ENCODE peak calls at places on chromosomes 4 and X, in six cellular contexts. D is H9, S is heart right ventricle, C is mucosa of descending colon, O is left ventricle myocardium inferior, H is right lobe of liver. Q is an unnamed sample. For H3K9me3, the result is how much of the 10 kb centered on the place peaks cover.

GRCh38 chr4:180500146-180500545 is 1743.1 kb upstream of the TENM3 start:
- DNase-seq in D (no peak), S (no peak), O (no peak), H (no peak), C (no peak), Q (no peak)

GRCh38 chr4:119152741-119153140 is 17.1 kb downstream of the MYOZ2 start:
- DNase-seq in D (no peak), O (no peak), S (no peak), C (no peak), H (no peak), Q (no peak)

GRCh38 chrX:100750901-100751300 is 19.0 kb upstream of the SYTL4 start:
- DNase-seq in O (no peak), D (no peak), C (no peak), S (no peak), H (no peak), Q (no peak)

GRCh38 chrX:16722481-16722880 is 3.1 kb downstream of the SYAP1 start:
- DNase-seq in S (no peak), H (no peak), C (no peak), D (no peak), O (no peak), Q (no peak)

GRCh38 chrX:49155243-49155899 is 7.2 kb upstream of the MAGIX start:
- DNase-seq in S (no peak), H (no peak), D (peak), O (no peak), C (no peak), Q (no peak)

GRCh38 chrX:132669142-132669541 is 180.3 kb upstream of the MBNL3 start:
- DNase-seq in D (no peak), H (no peak), S (no peak), O (no peak), C (no peak), Q (no peak)

GRCh38 chr4:76622126-76622525 is 187.1 kb downstream of the SHROOM3 start:
- DNase-seq in D (no peak), O (no peak), C (no peak), H (no peak), S (no peak), Q (no peak)

GRCh38 chrX:139967300-139967699 is 2.0 kb upstream of the CXorf66 start:
- DNase-seq in O (no peak), C (no peak), D (no peak), H (peak), S (no peak), Q (no peak)

GRCh38 chrX:129759576-129760061 is 20.1 kb upstream of the SASH3 start:
- DNase-seq in H (peak), D (no peak), O (no peak), C (no peak), S (peak), Q (peak)

GRCh38 chrX:21806691-21807090 is 32.7 kb upstream of the MBTPS2 start:
- DNase-seq in C (no peak), H (no peak), S (no peak), D (no peak), O (no peak), Q (no peak)

GRCh38 chrX:115957862-115958490 is 212.6 kb upstream of the AGTR2 start:
- DNase-seq in D (peak), O (no peak), S (no peak), C (no peak), H (no peak), Q (no peak)

GRCh38 chr4:14415146-14415545 is 587.1 kb upstream of the CPEB2 start:
- DNase-seq in O (no peak), H (no peak), C (no peak), D (no peak), S (no peak), Q (no peak)

GRCh38 chr4:140260227-140260626 is 106.2 kb upstream of the MAML3 start:
- DNase-seq in C (no peak), O (no peak), S (no peak), H (no peak), D (no peak), Q (no peak)

GRCh38 chr4:3046149-3046548 is 28.2 kb downstream of the HTT-AS start:
- DNase-seq in S (no peak), O (no peak), D (no peak), H (no peak), C (no peak), Q (peak)

GRCh38 chr4:187814737-187815465 is 180.7 kb upstream of the ZFP42 start:
- DNase-seq in O (no peak), D (no peak), C (peak), S (peak), H (no peak), Q (no peak)

GRCh38 chrX:86171366-86171765 is 23.1 kb downstream of the DACH2 start:
- DNase-seq in O (no peak), S (no peak), D (peak), C (no peak), H (no peak), Q (no peak)

GRCh38 chr4:134298313-134298712 is 96.7 kb upstream of the PABPC4L start:
- DNase-seq in C (no peak), S (no peak), D (no peak), O (no peak), H (no peak), Q (no peak)

GRCh38 chr4:17033256-17034245 is 135.1 kb upstream of the LDB2 start:
- DNase-seq in D (no peak), O (no peak), H (no peak), C (no peak), S (no peak), Q (no peak)

GRCh38 chr4:174217273-174218126 is 66.0 kb downstream of the FBXO8 start:
- DNase-seq in H (no peak), O (peak), D (no peak), C (no peak), S (peak), Q (peak)

GRCh38 chrX:19064175-19064574 is 58.1 kb downstream of the ADGRG2 start:
- DNase-seq in O (no peak), C (no peak), S (no peak), D (no peak), H (no peak), Q (no peak)

GRCh38 chr4:65559270-65559669 is 111.0 kb downstream of the EPHA5 start:
- DNase-seq in D (peak), O (no peak), S (no peak), H (no peak), C (no peak), Q (no peak)

GRCh38 chr4:79650217-79650616 is 242.2 kb upstream of the GK2 start:
- DNase-seq in D (no peak), O (no peak), H (no peak), S (no peak), C (no peak), Q (no peak)

GRCh38 chr4:112552668-112553067 is 36.7 kb upstream of the NEUROG2 start:
- DNase-seq in D (no peak), O (no peak), S (no peak), H (no peak), C (no peak), Q (no peak)

GRCh38 chrX:69424161-69424560 is 80.0 kb upstream of the NALF2 start:
- DNase-seq in C (no peak), H (no peak), O (no peak), D (no peak), S (no peak), Q (no peak)

GRCh38 chrX:12013220-12013619 is 125.1 kb upstream of the FRMPD4 start:
- DNase-seq in O (no peak), D (no peak), S (no peak), H (no peak), C (no peak), Q (no peak)

GRCh38 chr4:121256346-121256745 is 92.2 kb upstream of the TNIP3 start:
- DNase-seq in C (no peak), S (no peak), O (no peak), H (no peak), D (no peak), Q (no peak)

GRCh38 chr4:131644619-131645018 is 1504.5 kb upstream of the PCDH10 start:
- DNase-seq in H (no peak), O (no peak), C (no peak), D (peak), S (no peak), Q (no peak)

GRCh38 chr4:7823416-7823824 is 116.2 kb downstream of the AFAP1 start:
- DNase-seq in C (no peak), D (no peak), H (no peak), S (peak), O (peak), Q (peak)

GRCh38 chr4:85423414-85423813 is 51.5 kb upstream of the ARHGAP24 start:
- DNase-seq in H (no peak), S (no peak), D (no peak), O (no peak), C (no peak), Q (no peak)

GRCh38 chrX:155132110-155132509 is 60.8 kb downstream of the BRCC3 start:
- DNase-seq in C (no peak), S (no peak), O (no peak), D (no peak), H (no peak), Q (no peak)

GRCh38 chr4:113987382-113987930 is 8.0 kb upstream of the ARSJ start:
- DNase-seq in C (no peak), H (no peak), O (no peak), S (no peak), D (no peak), Q (no peak)

GRCh38 chrX:12999422-12999821 is 24.5 kb downstream of the TMSB4X start:
- DNase-seq in D (no peak), C (no peak), H (no peak), O (no peak), S (no peak), Q (no peak)

GRCh38 chr4:140212646-140213045 is 58.7 kb upstream of the MAML3 start:
- DNase-seq in H (no peak), D (no peak), C (no peak), S (no peak), O (no peak), Q (no peak)

GRCh38 chr4:236028-236427 is 69.2 kb downstream of the ZNF732 start:
- DNase-seq in S (no peak), H (no peak), O (no peak), D (no peak), C (no peak), Q (no peak)
- H3K9me3 ChIP-seq in S (under half), H (under half), O (under half), D (under half), C (under half), Q (under half)

GRCh38 chr4:11701978-11702377 is 273.3 kb upstream of the HS3ST1 start:
- DNase-seq in S (no peak), C (no peak), H (no peak), O (no peak), D (peak), Q (no peak)
- H3K9me3 ChIP-seq in S (under half), C (under half), H (under half), O (under half), D (under half), Q (under half)

GRCh38 chr4:166290426-166290825 is 417.4 kb downstream of the TLL1 start:
- DNase-seq in O (no peak), D (no peak), S (no peak), H (no peak), C (no peak), Q (no peak)
- H3K9me3 ChIP-seq in O (under half), D (under half), S (under half), H (under half), C (under half), Q (under half)

GRCh38 chrX:54992911-54993622 is 921 bp downstream of the PFKFB1 start:
- DNase-seq in S (no peak), H (no peak), D (no peak), C (no peak), O (no peak), Q (no peak)
- H3K9me3 ChIP-seq in S (under half), H (under half), D (under half), C (under half), O (under half), Q (under half)

GRCh38 chr4:49058306-49058705 is 72.2 kb downstream of the CWH43 start:
- DNase-seq in D (no peak), O (no peak), C (no peak), H (no peak), S (no peak), Q (no peak)

DNA sequence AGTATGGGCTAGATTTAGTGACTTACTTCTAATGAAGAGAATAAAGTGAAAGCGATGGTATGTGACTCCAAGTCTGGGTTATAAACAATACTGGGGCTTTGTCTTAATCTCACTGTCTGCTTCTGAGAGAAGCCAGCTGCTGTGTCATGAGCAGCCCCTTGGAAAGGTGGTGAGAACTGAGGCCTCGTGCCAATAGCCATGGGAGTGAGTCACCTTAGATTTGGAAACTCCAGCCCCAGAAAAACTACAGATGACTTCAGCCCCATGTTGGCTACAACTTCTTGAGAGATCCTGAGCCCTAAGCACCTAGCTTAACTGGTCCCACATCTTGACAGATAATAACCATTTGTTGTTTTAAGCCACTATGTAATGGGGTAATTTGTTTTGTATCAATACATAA is 77.6 kb downstream of the CWH43 start:
- DNase-seq in H (no peak), D (no peak), S (no peak), O (no peak), C (no peak), Q (no peak)
- H3K9me3 ChIP-seq in H (under half), D (half or more), S (under half), O (under half), C (under half), Q (under half)

DNA sequence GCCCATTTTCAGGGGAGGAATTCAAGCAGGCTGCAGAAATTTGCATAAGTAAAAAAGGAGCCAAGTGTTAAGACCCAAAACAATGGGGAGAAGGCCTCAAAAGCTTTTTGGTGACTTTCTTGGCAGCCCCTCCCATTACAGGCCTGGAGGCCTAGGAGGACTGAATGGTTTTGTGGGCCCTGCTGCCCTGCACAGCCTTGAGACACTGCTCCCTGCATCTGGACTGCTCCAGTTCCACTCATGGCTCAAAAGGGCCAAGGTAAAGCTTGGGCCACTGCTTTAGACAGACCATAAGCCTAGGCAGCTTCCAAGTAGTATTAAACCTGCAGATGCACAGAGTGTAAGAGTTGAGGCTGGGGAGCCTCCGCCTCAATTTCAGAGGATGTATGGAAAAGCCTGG is 501.6 kb downstream of the MID1IP1 start:
- DNase-seq in H (no peak), C (no peak), D (no peak), O (no peak), S (no peak), Q (no peak)
- H3K9me3 ChIP-seq in H (under half), C (under half), D (under half), O (under half), S (under half), Q (under half)

GRCh38 chrX:771536-771935 is 140.9 kb downstream of the SHOX start:
- DNase-seq in O (no peak), S (no peak), D (no peak), C (no peak), H (no peak), Q (no peak)
- H3K9me3 ChIP-seq in O (under half), S (under half), D (under half), C (under half), H (under half), Q (under half)

Q was measured in kidney.